ENCODE peak calls at places on chromosomes 11 and 22, in five cellular contexts. One of them, this sample, is unnamed.

GRCh38 chr11:17799147-17799546 is 64.6 kb downstream of the KCNC1 start:
- DNase-seq in body of pancreas: no peak
- DNase-seq in fibroblast of mammary gland: no peak
- DNase-seq in AG09319: no peak
- DNase-seq in HCT116: no peak
- DNase-seq in this sample: no peak

GRCh38 chr11:76588455-76589325 is 81.9 kb downstream of the LRRC32 start:
- DNase-seq in body of pancreas: no peak
- DNase-seq in fibroblast of mammary gland: no peak
- DNase-seq in AG09319: no peak
- DNase-seq in HCT116: no peak
- DNase-seq in this sample: peak

GRCh38 chr22:48391171-48391711 is 1436.4 kb downstream of the BRD1 start:
- DNase-seq in body of pancreas: no peak
- DNase-seq in fibroblast of mammary gland: no peak
- DNase-seq in AG09319: no peak
- DNase-seq in HCT116: no peak
- DNase-seq in this sample: peak

GRCh38 chr11:46296520-46297448 is 19.3 kb downstream of the CREB3L1 start:
- DNase-seq in body of pancreas: no peak
- DNase-seq in fibroblast of mammary gland: peak
- DNase-seq in AG09319: peak
- DNase-seq in HCT116: no peak
- DNase-seq in this sample: no peak

GRCh38 chr11:70176940-70177689 is 26.0 kb upstream of the FADD start:
- DNase-seq in body of pancreas: no peak
- DNase-seq in fibroblast of mammary gland: peak
- DNase-seq in AG09319: no peak
- DNase-seq in HCT116: peak
- DNase-seq in this sample: no peak

GRCh38 chr11:65779919-65780769 is 632 bp downstream of the AP5B1 start:
- DNase-seq in body of pancreas: peak
- DNase-seq in fibroblast of mammary gland: peak
- DNase-seq in AG09319: peak
- DNase-seq in HCT116: peak
- DNase-seq in this sample: peak

GRCh38 chr11:45580399-45580798 is 85.0 kb downstream of the CHST1 start:
- DNase-seq in body of pancreas: no peak
- DNase-seq in fibroblast of mammary gland: peak
- DNase-seq in AG09319: no peak
- DNase-seq in HCT116: no peak
- DNase-seq in this sample: no peak

GRCh38 chr22:19038728-19039447 is 83.3 kb downstream of the DGCR2 start:
- DNase-seq in body of pancreas: peak
- DNase-seq in fibroblast of mammary gland: no peak
- DNase-seq in AG09319: no peak
- DNase-seq in HCT116: no peak
- DNase-seq in this sample: no peak

GRCh38 chr11:3905080-3905953 is 49.9 kb downstream of the STIM1 start:
- DNase-seq in body of pancreas: no peak
- DNase-seq in fibroblast of mammary gland: peak
- DNase-seq in AG09319: peak
- DNase-seq in HCT116: peak
- DNase-seq in this sample: no peak

GRCh38 chr11:47033439-47033838 is 96.9 kb downstream of the CSTPP1 start:
- DNase-seq in body of pancreas: no peak
- DNase-seq in fibroblast of mammary gland: peak
- DNase-seq in AG09319: peak
- DNase-seq in HCT116: no peak
- DNase-seq in this sample: no peak

GRCh38 chr11:73972620-73973449 is 9.8 kb downstream of the UCP2 start:
- DNase-seq in body of pancreas: no peak
- DNase-seq in fibroblast of mammary gland: no peak
- DNase-seq in AG09319: no peak
- DNase-seq in HCT116: no peak
- DNase-seq in this sample: no peak

GRCh38 chr11:125299061-125299616 is 134.6 kb downstream of the PKNOX2 start:
- DNase-seq in body of pancreas: no peak
- DNase-seq in fibroblast of mammary gland: no peak
- DNase-seq in AG09319: no peak
- DNase-seq in HCT116: no peak
- DNase-seq in this sample: no peak

GRCh38 chr11:104148074-104148473 is 15.9 kb downstream of the PDGFD start:
- DNase-seq in body of pancreas: no peak
- DNase-seq in fibroblast of mammary gland: peak
- DNase-seq in AG09319: no peak
- DNase-seq in HCT116: no peak
- DNase-seq in this sample: no peak

GRCh38 chr11:65378208-65378927 is 4.1 kb downstream of the SLC25A45 start:
- DNase-seq in body of pancreas: no peak
- DNase-seq in fibroblast of mammary gland: no peak
- DNase-seq in AG09319: no peak
- DNase-seq in HCT116: no peak
- DNase-seq in this sample: no peak

GRCh38 chr22:29314074-29314473 is 1.4 kb downstream of the RASL10A start:
- DNase-seq in body of pancreas: no peak
- DNase-seq in fibroblast of mammary gland: no peak
- DNase-seq in AG09319: no peak
- DNase-seq in HCT116: no peak
- DNase-seq in this sample: no peak

GRCh38 chr11:16184588-16184987 is 171.8 kb downstream of the SOX6 start:
- DNase-seq in body of pancreas: no peak
- DNase-seq in fibroblast of mammary gland: peak
- DNase-seq in AG09319: no peak
- DNase-seq in HCT116: no peak
- DNase-seq in this sample: no peak

GRCh38 chr11:8228206-8228605 is 35.5 kb downstream of the LMO1 start:
- DNase-seq in body of pancreas: no peak
- DNase-seq in fibroblast of mammary gland: no peak
- DNase-seq in AG09319: no peak
- DNase-seq in HCT116: no peak
- DNase-seq in this sample: no peak

GRCh38 chr11:74611369-74611861 is 19.0 kb downstream of the POLD3 start:
- DNase-seq in body of pancreas: no peak
- DNase-seq in fibroblast of mammary gland: peak
- DNase-seq in AG09319: peak
- DNase-seq in HCT116: peak
- DNase-seq in this sample: no peak

GRCh38 chr22:43326342-43326825 is 16.8 kb downstream of the SCUBE1 start:
- DNase-seq in body of pancreas: no peak
- DNase-seq in fibroblast of mammary gland: no peak
- DNase-seq in AG09319: no peak
- DNase-seq in HCT116: no peak
- DNase-seq in this sample: no peak

GRCh38 chr11:133901999-133902398 is 54.8 kb downstream of the IGSF9B start:
- DNase-seq in body of pancreas: no peak
- DNase-seq in fibroblast of mammary gland: no peak
- DNase-seq in AG09319: no peak
- DNase-seq in HCT116: no peak
- DNase-seq in this sample: no peak

GRCh38 chr11:84673753-84674152 is 953.4 kb downstream of the DLG2 start:
- DNase-seq in body of pancreas: no peak
- DNase-seq in fibroblast of mammary gland: peak
- DNase-seq in AG09319: no peak
- DNase-seq in HCT116: no peak
- DNase-seq in this sample: no peak

GRCh38 chr22:49574205-49574604 is 253.5 kb downstream of the BRD1 start:
- DNase-seq in body of pancreas: no peak
- DNase-seq in fibroblast of mammary gland: no peak
- DNase-seq in AG09319: no peak
- DNase-seq in HCT116: no peak
- DNase-seq in this sample: no peak

GRCh38 chr11:27282141-27282590 is 80.8 kb downstream of the CCDC34 start:
- DNase-seq in body of pancreas: no peak
- DNase-seq in fibroblast of mammary gland: peak
- DNase-seq in AG09319: peak
- DNase-seq in HCT116: no peak
- DNase-seq in this sample: no peak

GRCh38 chr11:84552791-84553190 is 1074.4 kb downstream of the DLG2 start:
- DNase-seq in body of pancreas: no peak
- DNase-seq in fibroblast of mammary gland: no peak
- DNase-seq in AG09319: no peak
- DNase-seq in HCT116: no peak
- DNase-seq in this sample: no peak

GRCh38 chr22:24146791-24147353 is 34.4 kb upstream of the SUSD2 start:
- DNase-seq in body of pancreas: peak
- DNase-seq in fibroblast of mammary gland: peak
- DNase-seq in AG09319: peak
- DNase-seq in HCT116: no peak
- DNase-seq in this sample: no peak

GRCh38 chr11:90639687-90640086 is 416.8 kb upstream of the CHORDC1 start:
- DNase-seq in body of pancreas: no peak
- DNase-seq in fibroblast of mammary gland: no peak
- DNase-seq in AG09319: no peak
- DNase-seq in HCT116: no peak
- DNase-seq in this sample: no peak

GRCh38 chr11:409008-409599 is 5.7 kb downstream of the SIGIRR start:
- DNase-seq in body of pancreas: no peak
- DNase-seq in fibroblast of mammary gland: no peak
- DNase-seq in AG09319: no peak
- DNase-seq in HCT116: no peak
- DNase-seq in this sample: no peak

GRCh38 chr11:130886704-130887103 is 29.6 kb downstream of the SNX19 start:
- DNase-seq in body of pancreas: no peak
- DNase-seq in fibroblast of mammary gland: no peak
- DNase-seq in AG09319: no peak
- DNase-seq in HCT116: no peak
- DNase-seq in this sample: no peak

GRCh38 chr11:46294365-46295309 is 17.2 kb downstream of the CREB3L1 start:
- DNase-seq in body of pancreas: no peak
- DNase-seq in fibroblast of mammary gland: peak
- DNase-seq in AG09319: peak
- DNase-seq in HCT116: no peak
- DNase-seq in this sample: no peak

GRCh38 chr11:44670814-44671213 is 55.9 kb upstream of the TSPAN18 start:
- DNase-seq in body of pancreas: no peak
- DNase-seq in fibroblast of mammary gland: no peak
- DNase-seq in AG09319: no peak
- DNase-seq in HCT116: no peak
- DNase-seq in this sample: no peak

GRCh38 chr11:81033779-81034550 is 1593.1 kb upstream of the TENM4 start:
- DNase-seq in body of pancreas: no peak
- DNase-seq in fibroblast of mammary gland: no peak
- DNase-seq in AG09319: no peak
- DNase-seq in HCT116: no peak
- DNase-seq in this sample: no peak

GRCh38 chr22:45251828-45252227 is 11.1 kb upstream of the KIAA0930 start:
- DNase-seq in body of pancreas: no peak
- DNase-seq in fibroblast of mammary gland: no peak
- DNase-seq in AG09319: no peak
- DNase-seq in HCT116: no peak
- DNase-seq in this sample: no peak
- TF ChIP-seq CTCF in body of pancreas: no peak
- TF ChIP-seq CTCF in fibroblast of mammary gland: no peak
- TF ChIP-seq CTCF in AG09319: no peak
- TF ChIP-seq CTCF in HCT116: no peak
- TF ChIP-seq CTCF in this sample: no peak

DNA sequence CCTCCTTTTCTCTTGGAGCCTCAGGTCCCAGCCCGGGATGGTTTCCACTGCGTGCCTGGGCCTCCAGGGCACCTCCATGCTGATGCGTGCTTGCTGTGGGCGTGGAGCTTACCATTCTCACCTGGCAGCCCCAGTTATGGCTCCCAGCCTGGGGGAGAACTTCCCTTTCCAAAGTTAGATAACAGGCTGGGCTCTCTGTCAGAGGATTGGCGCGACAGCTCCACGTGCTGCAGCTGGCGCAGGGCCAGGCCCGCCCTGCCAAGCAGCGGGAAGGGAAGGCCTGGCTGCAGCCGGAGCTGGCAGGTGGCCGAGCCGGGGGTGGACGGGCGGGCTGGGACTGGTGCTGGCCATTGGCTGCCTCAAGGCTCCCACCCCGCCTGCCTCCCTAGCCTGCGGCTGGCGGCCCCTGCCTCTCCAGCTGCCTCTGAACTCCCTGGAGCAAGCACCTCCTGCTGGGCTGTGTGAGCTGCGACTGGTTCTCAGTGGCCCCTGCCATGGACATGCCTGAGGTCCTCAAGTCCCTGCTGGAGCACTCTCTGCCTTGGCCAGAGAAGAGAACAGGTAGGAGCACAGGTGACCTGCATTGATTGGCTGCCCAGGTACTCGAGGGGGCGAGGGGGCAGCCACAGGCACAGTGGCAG is 14.6 kb upstream of the TEF start:
- DNase-seq in body of pancreas: peak
- DNase-seq in fibroblast of mammary gland: peak
- DNase-seq in AG09319: peak
- DNase-seq in HCT116: peak
- DNase-seq in this sample: peak
- TF ChIP-seq CTCF in body of pancreas: peak
- TF ChIP-seq CTCF in fibroblast of mammary gland: peak
- TF ChIP-seq CTCF in AG09319: peak
- TF ChIP-seq CTCF in HCT116: no peak
- TF ChIP-seq CTCF in this sample: no peak

DNA sequence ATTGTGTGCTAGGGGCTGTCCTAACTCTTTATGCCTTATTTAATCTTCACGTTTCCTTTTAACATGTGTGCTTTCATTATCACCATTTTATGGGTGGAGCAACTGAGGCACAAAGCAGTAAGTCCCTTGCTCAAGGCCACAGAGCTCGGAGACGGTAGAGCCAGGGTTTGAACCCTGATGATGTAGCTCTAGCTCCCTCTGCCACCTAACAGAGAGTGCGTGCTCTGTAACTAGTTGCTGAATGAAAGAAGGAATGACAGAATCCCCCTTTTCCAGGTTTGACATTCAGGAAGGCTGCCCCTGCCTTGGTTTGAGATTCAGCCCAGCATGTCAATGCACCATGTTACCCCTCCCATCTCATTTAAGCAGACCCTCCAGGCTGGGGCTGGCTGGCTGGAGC is 193.3 kb upstream of the NAV2 start:
- DNase-seq in body of pancreas: no peak
- DNase-seq in fibroblast of mammary gland: no peak
- DNase-seq in AG09319: no peak
- DNase-seq in HCT116: no peak
- DNase-seq in this sample: no peak
- TF ChIP-seq CTCF in body of pancreas: no peak
- TF ChIP-seq CTCF in fibroblast of mammary gland: no peak
- TF ChIP-seq CTCF in AG09319: no peak
- TF ChIP-seq CTCF in HCT116: no peak
- TF ChIP-seq CTCF in this sample: no peak

DNA sequence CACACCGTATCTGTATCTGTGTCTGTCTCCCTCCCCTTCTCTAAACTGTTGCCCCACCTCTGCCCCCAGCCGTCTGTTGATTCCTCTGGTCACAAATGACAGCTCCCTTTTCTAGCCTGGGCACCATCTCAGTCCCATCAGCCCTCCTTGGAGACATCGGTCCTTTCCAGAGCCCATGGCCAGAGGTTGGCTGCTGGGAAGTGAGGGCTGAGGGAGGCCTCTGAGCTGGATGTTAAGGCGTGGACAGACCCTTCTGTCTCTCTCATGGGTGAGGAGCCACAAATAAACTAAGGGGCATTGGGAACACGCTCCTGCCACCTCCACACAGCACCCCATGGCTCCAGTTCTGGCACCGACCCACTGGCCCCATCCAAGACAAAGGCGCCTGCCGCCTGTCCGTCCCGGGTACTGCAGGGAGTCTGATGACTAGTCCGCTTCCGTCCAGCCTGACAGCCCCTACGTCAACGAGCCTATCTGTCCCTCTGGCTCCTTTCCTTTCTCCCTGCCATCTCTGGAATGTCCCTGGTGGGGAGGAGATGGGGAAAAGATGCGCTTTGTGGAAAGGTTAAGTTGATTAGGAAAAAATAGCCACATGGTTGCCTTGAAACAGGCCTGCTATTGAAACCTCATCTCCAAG is 10.5 kb downstream of the PDGFB start:
- DNase-seq in body of pancreas: no peak
- DNase-seq in fibroblast of mammary gland: no peak
- DNase-seq in AG09319: no peak
- DNase-seq in HCT116: no peak
- DNase-seq in this sample: no peak
- TF ChIP-seq CTCF in body of pancreas: no peak
- TF ChIP-seq CTCF in fibroblast of mammary gland: no peak
- TF ChIP-seq CTCF in AG09319: no peak
- TF ChIP-seq CTCF in HCT116: no peak
- TF ChIP-seq CTCF in this sample: no peak

This sample was measured in esophagus muscularis mucosa.